ENCODE peak calls at places on chromosome 13, in seven cellular contexts. One of them, this sample, is unnamed.

GRCh38 chr13:32538234-32538620 is 368 bp downstream of the N4BP2L2 start:
- DNase-seq in choroid plexus epithelial cell: peak
- DNase-seq in GM12865: peak
- DNase-seq in IMR-90: peak
- DNase-seq in H9: no peak
- DNase-seq in HFFc6: peak
- DNase-seq in stomach: peak
- DNase-seq in this sample: peak

GRCh38 chr13:72970956-72971355 is 87.8 kb upstream of the KLF5 start:
- DNase-seq in choroid plexus epithelial cell: peak
- DNase-seq in GM12865: no peak
- DNase-seq in IMR-90: peak
- DNase-seq in H9: no peak
- DNase-seq in HFFc6: peak
- DNase-seq in stomach: no peak
- DNase-seq in this sample: peak

GRCh38 chr13:30576528-30576927 is 41.2 kb upstream of the USPL1 start:
- DNase-seq in choroid plexus epithelial cell: peak
- DNase-seq in GM12865: no peak
- DNase-seq in IMR-90: peak
- DNase-seq in H9: no peak
- DNase-seq in HFFc6: peak
- DNase-seq in stomach: no peak
- DNase-seq in this sample: peak

GRCh38 chr13:68185767-68186166 is 955.6 kb upstream of the PCDH9 start:
- DNase-seq in choroid plexus epithelial cell: peak
- DNase-seq in GM12865: no peak
- DNase-seq in IMR-90: no peak
- DNase-seq in H9: no peak
- DNase-seq in HFFc6: no peak
- DNase-seq in stomach: no peak
- DNase-seq in this sample: peak

GRCh38 chr13:100887729-100888151 is 213.1 kb upstream of the TMTC4 start:
- DNase-seq in choroid plexus epithelial cell: peak
- DNase-seq in GM12865: no peak
- DNase-seq in IMR-90: peak
- DNase-seq in H9: no peak
- DNase-seq in HFFc6: peak
- DNase-seq in stomach: no peak
- DNase-seq in this sample: peak

GRCh38 chr13:42350141-42350540 is 78.2 kb downstream of the AKAP11 start:
- DNase-seq in choroid plexus epithelial cell: no peak
- DNase-seq in GM12865: no peak
- DNase-seq in IMR-90: no peak
- DNase-seq in H9: no peak
- DNase-seq in HFFc6: no peak
- DNase-seq in stomach: no peak
- DNase-seq in this sample: no peak

GRCh38 chr13:111245781-111246384 is 74.6 kb upstream of the TEX29 start:
- DNase-seq in choroid plexus epithelial cell: peak
- DNase-seq in GM12865: no peak
- DNase-seq in IMR-90: peak
- DNase-seq in H9: no peak
- DNase-seq in HFFc6: no peak
- DNase-seq in stomach: no peak
- DNase-seq in this sample: no peak

GRCh38 chr13:63490149-63490548 is 2074.5 kb upstream of the PCDH20 start:
- DNase-seq in choroid plexus epithelial cell: no peak
- DNase-seq in GM12865: no peak
- DNase-seq in IMR-90: no peak
- DNase-seq in H9: no peak
- DNase-seq in HFFc6: no peak
- DNase-seq in stomach: no peak
- DNase-seq in this sample: no peak

GRCh38 chr13:67440240-67440639 is 210.1 kb upstream of the PCDH9 start:
- DNase-seq in choroid plexus epithelial cell: no peak
- DNase-seq in GM12865: no peak
- DNase-seq in IMR-90: no peak
- DNase-seq in H9: no peak
- DNase-seq in HFFc6: no peak
- DNase-seq in stomach: no peak
- DNase-seq in this sample: no peak

GRCh38 chr13:61391426-61391825 is 24.2 kb downstream of the PCDH20 start:
- DNase-seq in choroid plexus epithelial cell: no peak
- DNase-seq in GM12865: peak
- DNase-seq in IMR-90: no peak
- DNase-seq in H9: no peak
- DNase-seq in HFFc6: no peak
- DNase-seq in stomach: no peak
- DNase-seq in this sample: no peak

GRCh38 chr13:21703846-21704245 is 33.0 kb downstream of the FGF9 start:
- DNase-seq in choroid plexus epithelial cell: no peak
- DNase-seq in GM12865: no peak
- DNase-seq in IMR-90: no peak
- DNase-seq in H9: no peak
- DNase-seq in HFFc6: no peak
- DNase-seq in stomach: no peak
- DNase-seq in this sample: peak

GRCh38 chr13:49502954-49503353 is 7.2 kb downstream of the PHF11 start:
- DNase-seq in choroid plexus epithelial cell: peak
- DNase-seq in GM12865: no peak
- DNase-seq in IMR-90: peak
- DNase-seq in H9: no peak
- DNase-seq in HFFc6: no peak
- DNase-seq in stomach: no peak
- DNase-seq in this sample: no peak

GRCh38 chr13:31227870-31228269 is 28.1 kb downstream of the B3GLCT start:
- DNase-seq in choroid plexus epithelial cell: no peak
- DNase-seq in GM12865: no peak
- DNase-seq in IMR-90: no peak
- DNase-seq in H9: peak
- DNase-seq in HFFc6: no peak
- DNase-seq in stomach: no peak
- DNase-seq in this sample: no peak

GRCh38 chr13:49586717-49587116 is 1.4 kb upstream of the RCBTB1 start:
- DNase-seq in choroid plexus epithelial cell: no peak
- DNase-seq in GM12865: no peak
- DNase-seq in IMR-90: no peak
- DNase-seq in H9: no peak
- DNase-seq in HFFc6: no peak
- DNase-seq in stomach: no peak
- DNase-seq in this sample: peak

GRCh38 chr13:51235186-51235585 is 13.0 kb downstream of the FAM124A start:
- DNase-seq in choroid plexus epithelial cell: no peak
- DNase-seq in GM12865: no peak
- DNase-seq in IMR-90: no peak
- DNase-seq in H9: no peak
- DNase-seq in HFFc6: no peak
- DNase-seq in stomach: no peak
- DNase-seq in this sample: no peak

GRCh38 chr13:90253806-90254205 is 1093.7 kb upstream of the MIR17HG start:
- DNase-seq in choroid plexus epithelial cell: no peak
- DNase-seq in GM12865: no peak
- DNase-seq in IMR-90: no peak
- DNase-seq in H9: no peak
- DNase-seq in HFFc6: no peak
- DNase-seq in stomach: no peak
- DNase-seq in this sample: no peak

GRCh38 chr13:43787518-43787891 is 733 bp upstream of the ENOX1 start:
- DNase-seq in choroid plexus epithelial cell: peak
- DNase-seq in GM12865: no peak
- DNase-seq in IMR-90: no peak
- DNase-seq in H9: no peak
- DNase-seq in HFFc6: no peak
- DNase-seq in stomach: no peak
- DNase-seq in this sample: no peak

GRCh38 chr13:110936519-110936918 is 21.6 kb upstream of the ANKRD10 start:
- DNase-seq in choroid plexus epithelial cell: no peak
- DNase-seq in GM12865: no peak
- DNase-seq in IMR-90: no peak
- DNase-seq in H9: no peak
- DNase-seq in HFFc6: no peak
- DNase-seq in stomach: no peak
- DNase-seq in this sample: no peak

GRCh38 chr13:69755101-69755500 is 352.5 kb upstream of the ATXN8OS start:
- DNase-seq in choroid plexus epithelial cell: no peak
- DNase-seq in GM12865: no peak
- DNase-seq in IMR-90: no peak
- DNase-seq in H9: no peak
- DNase-seq in HFFc6: no peak
- DNase-seq in stomach: no peak
- DNase-seq in this sample: no peak

GRCh38 chr13:100510208-100510997 is 78.2 kb downstream of the GGACT start:
- DNase-seq in choroid plexus epithelial cell: no peak
- DNase-seq in GM12865: no peak
- DNase-seq in IMR-90: no peak
- DNase-seq in H9: peak
- DNase-seq in HFFc6: no peak
- DNase-seq in stomach: no peak
- DNase-seq in this sample: no peak

GRCh38 chr13:53408847-53409568 is 380.4 kb downstream of the OLFM4 start:
- DNase-seq in choroid plexus epithelial cell: no peak
- DNase-seq in GM12865: no peak
- DNase-seq in IMR-90: no peak
- DNase-seq in H9: no peak
- DNase-seq in HFFc6: no peak
- DNase-seq in stomach: no peak
- DNase-seq in this sample: no peak

GRCh38 chr13:78404961-78405360 is 198.4 kb downstream of the POU4F1 start:
- DNase-seq in choroid plexus epithelial cell: no peak
- DNase-seq in GM12865: no peak
- DNase-seq in IMR-90: no peak
- DNase-seq in H9: no peak
- DNase-seq in HFFc6: no peak
- DNase-seq in stomach: no peak
- DNase-seq in this sample: no peak

GRCh38 chr13:84925443-84925842 is 873.8 kb downstream of the SLITRK6 start:
- DNase-seq in choroid plexus epithelial cell: peak
- DNase-seq in GM12865: no peak
- DNase-seq in IMR-90: peak
- DNase-seq in H9: no peak
- DNase-seq in HFFc6: peak
- DNase-seq in stomach: no peak
- DNase-seq in this sample: peak

GRCh38 chr13:42906257-42906656 is 85.8 kb downstream of the EPSTI1 start:
- DNase-seq in choroid plexus epithelial cell: no peak
- DNase-seq in GM12865: no peak
- DNase-seq in IMR-90: no peak
- DNase-seq in H9: no peak
- DNase-seq in HFFc6: no peak
- DNase-seq in stomach: no peak
- DNase-seq in this sample: peak

GRCh38 chr13:77836423-77836822 is 82.2 kb downstream of the EDNRB start:
- DNase-seq in choroid plexus epithelial cell: no peak
- DNase-seq in GM12865: no peak
- DNase-seq in IMR-90: peak
- DNase-seq in H9: no peak
- DNase-seq in HFFc6: no peak
- DNase-seq in stomach: no peak
- DNase-seq in this sample: no peak

GRCh38 chr13:112397108-112397507 is 21.0 kb downstream of the SPACA7 start:
- DNase-seq in choroid plexus epithelial cell: no peak
- DNase-seq in GM12865: no peak
- DNase-seq in IMR-90: no peak
- DNase-seq in H9: no peak
- DNase-seq in HFFc6: no peak
- DNase-seq in stomach: no peak
- DNase-seq in this sample: no peak

GRCh38 chr13:112391747-112392146 is 15.6 kb downstream of the SPACA7 start:
- DNase-seq in choroid plexus epithelial cell: no peak
- DNase-seq in GM12865: no peak
- DNase-seq in IMR-90: no peak
- DNase-seq in H9: no peak
- DNase-seq in HFFc6: no peak
- DNase-seq in stomach: no peak
- DNase-seq in this sample: no peak

GRCh38 chr13:112392719-112393118 is 16.6 kb downstream of the SPACA7 start:
- DNase-seq in choroid plexus epithelial cell: no peak
- DNase-seq in GM12865: no peak
- DNase-seq in IMR-90: no peak
- DNase-seq in H9: no peak
- DNase-seq in HFFc6: no peak
- DNase-seq in stomach: no peak
- DNase-seq in this sample: no peak
- TF ChIP-seq CTCF in choroid plexus epithelial cell: no peak
- TF ChIP-seq CTCF in GM12865: no peak
- TF ChIP-seq CTCF in IMR-90: no peak
- TF ChIP-seq CTCF in H9: peak
- TF ChIP-seq CTCF in HFFc6: peak
- TF ChIP-seq CTCF in stomach: no peak
- TF ChIP-seq CTCF in this sample: no peak

DNA sequence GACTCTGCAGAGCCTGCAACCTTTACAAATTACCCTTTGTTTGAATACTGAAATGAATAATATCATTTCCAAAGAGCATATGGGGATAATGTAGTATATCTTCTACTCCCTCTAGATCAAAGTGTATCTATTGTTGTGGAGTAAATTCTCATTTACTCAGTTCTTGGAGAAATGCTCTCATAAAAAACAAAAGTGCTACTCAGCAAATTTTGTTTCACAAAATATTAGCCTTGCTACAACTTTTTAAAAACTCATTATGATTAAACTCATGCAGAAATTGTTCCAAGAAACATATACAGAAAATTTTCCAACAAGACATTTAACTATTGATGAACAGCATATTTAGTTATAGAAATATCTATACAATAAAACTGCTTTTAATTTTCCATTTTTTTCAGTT is 763.4 kb upstream of the SPRY2 start:
- DNase-seq in choroid plexus epithelial cell: no peak
- DNase-seq in GM12865: no peak
- DNase-seq in IMR-90: no peak
- DNase-seq in H9: no peak
- DNase-seq in HFFc6: no peak
- DNase-seq in stomach: no peak
- DNase-seq in this sample: no peak
- TF ChIP-seq CTCF in choroid plexus epithelial cell: no peak
- TF ChIP-seq CTCF in GM12865: no peak
- TF ChIP-seq CTCF in IMR-90: no peak
- TF ChIP-seq CTCF in H9: no peak
- TF ChIP-seq CTCF in HFFc6: no peak
- TF ChIP-seq CTCF in stomach: no peak
- TF ChIP-seq CTCF in this sample: no peak

DNA sequence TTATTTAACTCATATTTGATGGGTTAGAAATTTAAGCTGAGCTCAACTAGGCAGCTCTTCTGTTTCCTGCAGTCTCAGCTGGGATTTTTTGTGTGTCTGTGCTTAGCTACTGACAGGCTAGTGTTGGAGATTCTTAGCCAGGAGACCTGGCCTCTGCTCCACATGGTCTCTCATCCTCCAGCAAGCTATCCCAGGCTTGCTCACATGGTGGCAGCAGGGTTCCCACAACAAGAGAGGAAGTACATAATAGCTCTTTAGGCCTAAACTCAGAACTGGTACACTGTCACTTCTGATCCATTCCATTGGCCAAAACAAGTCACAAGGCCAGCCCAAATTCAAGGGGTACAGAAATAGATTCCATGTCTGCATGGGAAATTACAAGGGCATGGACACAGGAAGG is 406.2 kb downstream of the SUCLA2 start:
- DNase-seq in choroid plexus epithelial cell: peak
- DNase-seq in GM12865: peak
- DNase-seq in IMR-90: peak
- DNase-seq in H9: peak
- DNase-seq in HFFc6: peak
- DNase-seq in stomach: no peak
- DNase-seq in this sample: peak
- TF ChIP-seq CTCF in choroid plexus epithelial cell: peak
- TF ChIP-seq CTCF in GM12865: no peak
- TF ChIP-seq CTCF in IMR-90: no peak
- TF ChIP-seq CTCF in H9: peak
- TF ChIP-seq CTCF in HFFc6: no peak
- TF ChIP-seq CTCF in stomach: no peak
- TF ChIP-seq CTCF in this sample: peak

GRCh38 chr13:27481766-27482165 is 31.4 kb upstream of the MTIF3 start:
- DNase-seq in choroid plexus epithelial cell: peak
- DNase-seq in GM12865: peak
- DNase-seq in IMR-90: peak
- DNase-seq in H9: peak
- DNase-seq in HFFc6: no peak
- DNase-seq in stomach: peak
- DNase-seq in this sample: peak
- TF ChIP-seq CTCF in choroid plexus epithelial cell: peak
- TF ChIP-seq CTCF in GM12865: peak
- TF ChIP-seq CTCF in IMR-90: peak
- TF ChIP-seq CTCF in H9: peak
- TF ChIP-seq CTCF in HFFc6: peak
- TF ChIP-seq CTCF in stomach: peak
- TF ChIP-seq CTCF in this sample: peak

This sample was measured in epithelial cell of esophagus.